ENCODE peak calls at places on chromosomes 4 and X, in seven cellular contexts. One of them, this sample, is unnamed.

GRCh38 chrX:29935455-29935854 is 279.9 kb upstream of the MAGEB2 start:
- DNase-seq in tibial artery: no peak
- DNase-seq in IMR-90: no peak
- DNase-seq in gastrocnemius medialis: no peak
- DNase-seq in LNCaP clone FGC: no peak
- DNase-seq in HFFc6: no peak
- DNase-seq in A549: no peak
- DNase-seq in this sample: no peak

GRCh38 chr4:112523764-112524505 is 8.0 kb upstream of the NEUROG2 start:
- DNase-seq in tibial artery: no peak
- DNase-seq in IMR-90: no peak
- DNase-seq in gastrocnemius medialis: no peak
- DNase-seq in LNCaP clone FGC: peak; percentile 32
- DNase-seq in HFFc6: no peak
- DNase-seq in A549: peak; percentile 30
- DNase-seq in this sample: no peak

GRCh38 chr4:183600189-183600685 is 58.7 kb downstream of the RWDD4 start:
- DNase-seq in tibial artery: no peak
- DNase-seq in IMR-90: no peak
- DNase-seq in gastrocnemius medialis: no peak
- DNase-seq in LNCaP clone FGC: no peak
- DNase-seq in HFFc6: no peak
- DNase-seq in A549: no peak
- DNase-seq in this sample: no peak

GRCh38 chr4:1981251-1982055 is 27.3 kb downstream of the NELFA start:
- DNase-seq in tibial artery: no peak
- DNase-seq in IMR-90: peak; percentile 11
- DNase-seq in gastrocnemius medialis: no peak
- DNase-seq in LNCaP clone FGC: no peak
- DNase-seq in HFFc6: no peak
- DNase-seq in A549: peak; percentile 15
- DNase-seq in this sample: no peak

GRCh38 chr4:142984871-142985585 is 138.9 kb upstream of the INPP4B start:
- DNase-seq in tibial artery: no peak
- DNase-seq in IMR-90: peak; percentile 17
- DNase-seq in gastrocnemius medialis: no peak
- DNase-seq in LNCaP clone FGC: no peak
- DNase-seq in HFFc6: no peak
- DNase-seq in A549: peak; percentile 9
- DNase-seq in this sample: no peak

GRCh38 chrX:102345916-102346315 is 93.9 kb downstream of the NXF2B start:
- DNase-seq in tibial artery: peak; percentile 75
- DNase-seq in IMR-90: peak; percentile 34
- DNase-seq in gastrocnemius medialis: no peak
- DNase-seq in LNCaP clone FGC: no peak
- DNase-seq in HFFc6: peak; percentile 22
- DNase-seq in A549: peak; percentile 2
- DNase-seq in this sample: no peak

GRCh38 chr4:126265880-126266279 is 951.1 kb downstream of the FAT4 start:
- DNase-seq in tibial artery: no peak
- DNase-seq in IMR-90: peak; percentile 15
- DNase-seq in gastrocnemius medialis: no peak
- DNase-seq in LNCaP clone FGC: no peak
- DNase-seq in HFFc6: no peak
- DNase-seq in A549: no peak
- DNase-seq in this sample: no peak

GRCh38 chr4:137312257-137312656 is 220.0 kb downstream of the PCDH18 start:
- DNase-seq in tibial artery: no peak
- DNase-seq in IMR-90: peak; percentile 43
- DNase-seq in gastrocnemius medialis: no peak
- DNase-seq in LNCaP clone FGC: no peak
- DNase-seq in HFFc6: peak; percentile 13
- DNase-seq in A549: no peak
- DNase-seq in this sample: no peak

GRCh38 chrX:136047969-136048368 is 62.7 kb downstream of the SLC9A6 start:
- DNase-seq in tibial artery: no peak
- DNase-seq in IMR-90: peak; percentile 55
- DNase-seq in gastrocnemius medialis: no peak
- DNase-seq in LNCaP clone FGC: no peak
- DNase-seq in HFFc6: peak; percentile 54
- DNase-seq in A549: no peak
- DNase-seq in this sample: no peak

GRCh38 chr4:99664703-99665102 is 7.1 kb upstream of the C4orf54 start:
- DNase-seq in tibial artery: no peak
- DNase-seq in IMR-90: no peak
- DNase-seq in gastrocnemius medialis: no peak
- DNase-seq in LNCaP clone FGC: no peak
- DNase-seq in HFFc6: no peak
- DNase-seq in A549: no peak
- DNase-seq in this sample: no peak

GRCh38 chrX:4670606-4671005 is 957.2 kb upstream of the PRKX start:
- DNase-seq in tibial artery: no peak
- DNase-seq in IMR-90: no peak
- DNase-seq in gastrocnemius medialis: no peak
- DNase-seq in LNCaP clone FGC: no peak
- DNase-seq in HFFc6: no peak
- DNase-seq in A549: no peak
- DNase-seq in this sample: no peak
- TF ChIP-seq CTCF in tibial artery: no peak
- TF ChIP-seq CTCF in IMR-90: no peak
- TF ChIP-seq CTCF in gastrocnemius medialis: no peak
- TF ChIP-seq CTCF in LNCaP clone FGC: peak; percentile 4
- TF ChIP-seq CTCF in HFFc6: no peak
- TF ChIP-seq CTCF in A549: no peak
- TF ChIP-seq CTCF in this sample: no peak

GRCh38 chr4:3452376-3452775 is 10.6 kb downstream of the HGFAC start:
- DNase-seq in tibial artery: no peak
- DNase-seq in IMR-90: no peak
- DNase-seq in gastrocnemius medialis: no peak
- DNase-seq in LNCaP clone FGC: no peak
- DNase-seq in HFFc6: no peak
- DNase-seq in A549: no peak
- DNase-seq in this sample: no peak
- TF ChIP-seq CTCF in tibial artery: no peak
- TF ChIP-seq CTCF in IMR-90: peak; percentile 28
- TF ChIP-seq CTCF in gastrocnemius medialis: no peak
- TF ChIP-seq CTCF in LNCaP clone FGC: peak; percentile 28
- TF ChIP-seq CTCF in HFFc6: peak; percentile 70
- TF ChIP-seq CTCF in A549: no peak
- TF ChIP-seq CTCF in this sample: no peak

DNA sequence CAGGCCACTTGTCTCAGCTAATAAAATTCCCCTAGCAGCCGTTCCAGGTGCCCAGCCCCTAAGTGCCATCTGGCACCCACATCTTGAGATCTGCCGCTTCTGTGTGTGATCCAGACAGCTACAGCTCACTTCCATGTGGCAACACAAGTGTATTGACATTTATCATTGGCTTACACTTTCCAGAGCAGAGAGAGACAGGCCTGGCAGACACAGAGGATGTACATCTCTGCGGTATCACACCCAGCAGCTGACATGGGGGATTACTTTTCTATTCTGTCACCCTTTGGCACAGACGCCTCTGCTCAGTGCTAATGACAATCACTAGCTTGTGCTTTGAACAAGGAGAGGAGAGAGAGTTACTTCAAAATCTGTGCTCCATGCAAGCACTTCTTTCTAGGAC is 195.9 kb downstream of the KDR start:
- DNase-seq in tibial artery: no peak
- DNase-seq in IMR-90: no peak
- DNase-seq in gastrocnemius medialis: no peak
- DNase-seq in LNCaP clone FGC: no peak
- DNase-seq in HFFc6: no peak
- DNase-seq in A549: no peak
- DNase-seq in this sample: no peak
- TF ChIP-seq CTCF in tibial artery: no peak
- TF ChIP-seq CTCF in IMR-90: no peak
- TF ChIP-seq CTCF in gastrocnemius medialis: no peak
- TF ChIP-seq CTCF in LNCaP clone FGC: no peak
- TF ChIP-seq CTCF in HFFc6: no peak
- TF ChIP-seq CTCF in A549: no peak
- TF ChIP-seq CTCF in this sample: no peak

GRCh38 chr4:12041828-12042227 is 613.1 kb upstream of the HS3ST1 start:
- DNase-seq in tibial artery: no peak
- DNase-seq in IMR-90: no peak
- DNase-seq in gastrocnemius medialis: no peak
- DNase-seq in LNCaP clone FGC: peak; percentile 0
- DNase-seq in HFFc6: no peak
- DNase-seq in A549: no peak
- DNase-seq in this sample: no peak
- TF ChIP-seq CTCF in tibial artery: no peak
- TF ChIP-seq CTCF in IMR-90: no peak
- TF ChIP-seq CTCF in gastrocnemius medialis: no peak
- TF ChIP-seq CTCF in LNCaP clone FGC: peak; percentile 50
- TF ChIP-seq CTCF in HFFc6: peak; percentile 35
- TF ChIP-seq CTCF in A549: no peak
- TF ChIP-seq CTCF in this sample: no peak

GRCh38 chrX:76454456-76454927 is 27.0 kb downstream of the MAGEE1 start:
- DNase-seq in tibial artery: no peak
- DNase-seq in IMR-90: peak; percentile 9
- DNase-seq in gastrocnemius medialis: no peak
- DNase-seq in LNCaP clone FGC: no peak
- DNase-seq in HFFc6: peak; percentile 8
- DNase-seq in A549: no peak
- DNase-seq in this sample: no peak
- TF ChIP-seq CTCF in tibial artery: no peak
- TF ChIP-seq CTCF in IMR-90: peak; percentile 49
- TF ChIP-seq CTCF in gastrocnemius medialis: peak; percentile 35
- TF ChIP-seq CTCF in LNCaP clone FGC: peak; percentile 61
- TF ChIP-seq CTCF in HFFc6: peak; percentile 67
- TF ChIP-seq CTCF in A549: peak; percentile 31
- TF ChIP-seq CTCF in this sample: peak; percentile 60

DNA sequence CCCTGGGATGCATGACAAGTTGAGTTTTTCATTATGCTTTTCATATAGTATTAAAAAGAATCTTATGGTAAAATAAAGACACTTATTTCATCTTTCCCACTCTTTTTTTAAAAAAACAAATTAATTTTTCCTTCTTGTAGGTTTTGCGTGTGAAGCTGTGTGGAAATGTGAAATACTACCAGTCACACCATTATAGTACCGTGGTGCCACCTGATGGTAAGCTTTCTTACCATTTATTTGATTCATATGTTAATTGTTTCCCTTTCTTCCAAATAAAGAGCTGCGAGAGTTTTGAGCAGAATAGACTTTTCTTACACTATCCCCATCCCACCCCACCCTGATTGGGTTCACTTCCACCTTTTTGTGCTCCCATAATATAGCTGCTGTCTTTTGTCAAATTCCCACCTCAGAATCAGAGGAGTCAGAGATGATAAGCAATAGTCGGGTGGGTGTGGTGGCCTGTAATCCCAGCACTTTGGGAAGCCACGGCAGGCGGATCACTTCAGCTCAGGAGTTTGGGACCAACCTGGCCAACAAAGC is 44.3 kb downstream of the CASP6 start:
- DNase-seq in tibial artery: no peak
- DNase-seq in IMR-90: peak; percentile 6
- DNase-seq in gastrocnemius medialis: no peak
- DNase-seq in LNCaP clone FGC: peak; percentile 4
- DNase-seq in HFFc6: no peak
- DNase-seq in A549: no peak
- DNase-seq in this sample: no peak
- TF ChIP-seq CTCF in tibial artery: no peak
- TF ChIP-seq CTCF in IMR-90: peak; percentile 24
- TF ChIP-seq CTCF in gastrocnemius medialis: no peak
- TF ChIP-seq CTCF in LNCaP clone FGC: peak; percentile 44
- TF ChIP-seq CTCF in HFFc6: peak; percentile 16
- TF ChIP-seq CTCF in A549: peak; percentile 20
- TF ChIP-seq CTCF in this sample: peak; percentile 2